ENCODE peak calls at places on chromosome 20, in four cellular contexts. One of them, this sample, is unnamed.

GRCh38 chr20:47676219-47676721 is 109.0 kb downstream of the SULF2 start:
- DNase-seq in small intestine: peak; percentile 47
- DNase-seq in H1: no peak
- DNase-seq in CD4-positive, alpha-beta memory T cell: no peak
- DNase-seq in this sample: no peak

GRCh38 chr20:62156592-62157386 is 13.2 kb downstream of the SS18L1 start:
- DNase-seq in small intestine: peak; percentile 45
- DNase-seq in H1: no peak
- DNase-seq in CD4-positive, alpha-beta memory T cell: peak; percentile 68
- DNase-seq in this sample: peak; percentile 50

GRCh38 chr20:3315110-3315509 is 76.1 kb upstream of the SLC4A11 start:
- DNase-seq in small intestine: no peak
- DNase-seq in H1: no peak
- DNase-seq in CD4-positive, alpha-beta memory T cell: no peak
- DNase-seq in this sample: no peak

GRCh38 chr20:23079926-23080325 is 6.2 kb downstream of the CD93 start:
- DNase-seq in small intestine: no peak
- DNase-seq in H1: no peak
- DNase-seq in CD4-positive, alpha-beta memory T cell: no peak
- DNase-seq in this sample: no peak

GRCh38 chr20:13105864-13106457 is 97.2 kb downstream of the SPTLC3 start:
- DNase-seq in small intestine: peak; percentile 47
- DNase-seq in H1: no peak
- DNase-seq in CD4-positive, alpha-beta memory T cell: peak; percentile 20
- DNase-seq in this sample: no peak

GRCh38 chr20:10790013-10790412 is 116.2 kb upstream of the JAG1 start:
- DNase-seq in small intestine: no peak
- DNase-seq in H1: no peak
- DNase-seq in CD4-positive, alpha-beta memory T cell: no peak
- DNase-seq in this sample: no peak

GRCh38 chr20:22583773-22584629 is at the start of gene FOXA2:
- DNase-seq in small intestine: peak; percentile 37
- DNase-seq in H1: no peak
- DNase-seq in CD4-positive, alpha-beta memory T cell: no peak
- DNase-seq in this sample: no peak

GRCh38 chr20:59604770-59605665 is 678 bp downstream of the PHACTR3 start:
- DNase-seq in small intestine: no peak
- DNase-seq in H1: no peak
- DNase-seq in CD4-positive, alpha-beta memory T cell: no peak
- DNase-seq in this sample: no peak

GRCh38 chr20:9071976-9072726 is 3.3 kb downstream of the PLCB4 start:
- DNase-seq in small intestine: no peak
- DNase-seq in H1: no peak
- DNase-seq in CD4-positive, alpha-beta memory T cell: no peak
- DNase-seq in this sample: no peak

GRCh38 chr20:50982372-50982771 is 23.8 kb downstream of the MOCS3 start:
- DNase-seq in small intestine: peak; percentile 61
- DNase-seq in H1: no peak
- DNase-seq in CD4-positive, alpha-beta memory T cell: no peak
- DNase-seq in this sample: no peak

GRCh38 chr20:62088258-62089127 is 22.8 kb upstream of the TAF4 start:
- DNase-seq in small intestine: peak; percentile 62
- DNase-seq in H1: no peak
- DNase-seq in CD4-positive, alpha-beta memory T cell: no peak
- DNase-seq in this sample: no peak

GRCh38 chr20:50278684-50279531 is 88.3 kb downstream of the CEBPB start:
- DNase-seq in small intestine: peak; percentile 83
- DNase-seq in H1: no peak
- DNase-seq in CD4-positive, alpha-beta memory T cell: no peak
- DNase-seq in this sample: no peak

GRCh38 chr20:9626357-9626756 is 112.0 kb downstream of the LAMP5 start:
- DNase-seq in small intestine: peak; percentile 59
- DNase-seq in H1: no peak
- DNase-seq in CD4-positive, alpha-beta memory T cell: no peak
- DNase-seq in this sample: no peak

GRCh38 chr20:9807176-9807575 is 31.7 kb downstream of the PAK5 start:
- DNase-seq in small intestine: no peak
- DNase-seq in H1: no peak
- DNase-seq in CD4-positive, alpha-beta memory T cell: no peak
- DNase-seq in this sample: no peak

GRCh38 chr20:47681977-47682812 is 103.1 kb downstream of the SULF2 start:
- DNase-seq in small intestine: no peak
- DNase-seq in H1: no peak
- DNase-seq in CD4-positive, alpha-beta memory T cell: no peak
- DNase-seq in this sample: no peak

GRCh38 chr20:5658897-5659296 is 91.3 kb upstream of the SHLD1 start:
- DNase-seq in small intestine: no peak
- DNase-seq in H1: no peak
- DNase-seq in CD4-positive, alpha-beta memory T cell: peak; percentile 10
- DNase-seq in this sample: peak; percentile 54

GRCh38 chr20:54606384-54606783 is 131.0 kb downstream of the DOK5 start:
- DNase-seq in small intestine: no peak
- DNase-seq in H1: no peak
- DNase-seq in CD4-positive, alpha-beta memory T cell: no peak
- DNase-seq in this sample: no peak

GRCh38 chr20:10119336-10119735 is 84.5 kb downstream of the ANKEF1 start:
- DNase-seq in small intestine: no peak
- DNase-seq in H1: no peak
- DNase-seq in CD4-positive, alpha-beta memory T cell: no peak
- DNase-seq in this sample: no peak

GRCh38 chr20:63756648-63756991 is 17.0 kb downstream of the SLC2A4RG start:
- DNase-seq in small intestine: peak; percentile 6
- DNase-seq in H1: no peak
- DNase-seq in CD4-positive, alpha-beta memory T cell: peak; percentile 25
- DNase-seq in this sample: no peak

GRCh38 chr20:63755933-63756647 is 16.5 kb downstream of the SLC2A4RG start:
- DNase-seq in small intestine: no peak
- DNase-seq in H1: no peak
- DNase-seq in CD4-positive, alpha-beta memory T cell: no peak
- DNase-seq in this sample: no peak

GRCh38 chr20:63759377-63759901 is 19.9 kb downstream of the SLC2A4RG start:
- DNase-seq in small intestine: no peak
- DNase-seq in H1: no peak
- DNase-seq in CD4-positive, alpha-beta memory T cell: no peak
- DNase-seq in this sample: no peak

GRCh38 chr20:63754008-63754407 is 14.4 kb downstream of the SLC2A4RG start:
- DNase-seq in small intestine: no peak
- DNase-seq in H1: no peak
- DNase-seq in CD4-positive, alpha-beta memory T cell: no peak
- DNase-seq in this sample: no peak

DNA sequence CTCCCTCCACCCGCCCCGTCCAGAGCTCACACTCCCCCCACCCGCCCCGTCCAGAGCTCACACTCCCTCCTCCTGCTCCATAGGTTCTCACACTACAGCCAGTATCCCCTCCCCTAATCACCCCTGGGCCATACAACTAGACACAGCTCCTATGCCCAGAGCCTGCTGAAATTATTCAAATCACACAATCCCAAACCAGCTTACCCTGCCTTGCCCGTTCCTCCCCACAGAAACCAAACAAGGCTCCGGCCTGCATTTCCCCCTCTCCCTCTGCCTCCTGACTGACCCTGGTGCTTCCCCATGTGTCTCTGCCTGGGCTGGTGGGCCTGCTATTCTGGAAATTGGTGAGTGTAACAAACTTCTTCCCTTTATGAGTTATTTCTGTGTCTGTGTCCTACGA is 18.6 kb downstream of the SLC2A4RG start:
- DNase-seq in small intestine: no peak
- DNase-seq in H1: no peak
- DNase-seq in CD4-positive, alpha-beta memory T cell: no peak
- DNase-seq in this sample: no peak
- H3K36me3 ChIP-seq in small intestine: no peaks in the 10 kb centered on the region
- H3K36me3 ChIP-seq in H1: no peaks in the 10 kb centered on the region
- H3K36me3 ChIP-seq in CD4-positive, alpha-beta memory T cell: no peaks in the 10 kb centered on the region
- H3K36me3 ChIP-seq in this sample: no peaks in the 10 kb centered on the region

DNA sequence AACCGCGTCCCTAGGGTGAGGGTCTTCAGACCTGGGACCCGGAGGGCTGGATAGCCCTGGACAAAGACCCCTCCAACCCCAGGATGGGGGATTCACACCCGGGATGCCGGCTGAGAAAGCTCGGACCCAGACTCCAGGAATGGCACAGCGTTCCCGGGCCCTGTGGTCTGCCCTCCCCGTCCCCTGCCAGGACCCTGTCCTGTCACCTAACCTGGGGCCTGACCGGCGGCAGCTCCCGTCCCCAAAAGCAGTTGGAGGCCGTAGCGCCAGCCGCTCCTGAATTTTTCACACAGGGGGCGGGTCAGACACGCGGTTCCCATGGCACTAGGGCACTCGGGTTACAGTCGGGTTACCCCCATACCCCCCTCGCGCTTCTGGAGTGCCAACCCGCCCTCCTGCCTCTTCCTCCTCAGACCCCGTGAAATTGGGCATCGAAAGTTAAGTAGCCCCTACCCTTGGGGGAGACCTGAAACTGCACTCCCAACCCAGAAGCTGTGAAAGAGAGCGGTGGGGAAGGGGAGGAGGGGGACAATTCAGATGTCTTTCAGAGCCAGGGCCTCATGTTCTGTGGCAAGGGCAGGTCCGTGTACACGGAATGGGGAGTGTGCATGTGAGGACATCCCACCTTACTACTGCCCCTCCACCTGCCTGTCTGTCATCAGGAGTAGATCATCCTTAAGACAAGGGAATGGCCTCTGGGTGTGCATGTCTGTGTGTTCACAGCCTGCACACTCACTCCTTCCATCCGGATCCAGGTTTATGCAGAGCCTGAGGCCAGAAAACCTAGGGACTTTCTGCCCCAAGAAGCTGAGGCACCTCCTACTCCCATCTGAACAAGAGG is 604 bp downstream of the REM1 start:
- DNase-seq in small intestine: no peak
- DNase-seq in H1: no peak
- DNase-seq in CD4-positive, alpha-beta memory T cell: no peak
- DNase-seq in this sample: no peak
- H3K4me3 ChIP-seq in small intestine: no peak overlapping the region
- H3K4me3 ChIP-seq in H1: peak overlapping the region; percentile 31
- H3K4me3 ChIP-seq in CD4-positive, alpha-beta memory T cell: no peak overlapping the region
- H3K4me3 ChIP-seq in this sample: no peak overlapping the region

DNA sequence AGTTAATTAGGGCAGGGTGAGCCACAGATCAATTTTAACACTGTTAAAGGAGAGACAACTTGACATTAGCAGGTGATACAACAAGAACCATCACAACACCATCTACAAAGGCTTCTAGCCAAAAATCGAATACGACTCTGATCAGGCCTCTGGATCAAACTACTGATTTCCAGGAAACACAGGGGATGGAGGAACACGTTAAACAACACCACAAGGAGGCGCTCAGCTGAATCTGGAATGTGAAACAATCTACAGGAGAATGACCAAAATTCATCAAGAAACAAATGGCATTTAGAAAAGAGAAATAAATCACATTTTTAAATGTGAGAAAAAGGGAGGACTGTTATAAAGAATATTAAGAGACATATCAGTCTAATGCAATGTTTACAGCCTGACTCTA is 13.5 kb upstream of the MAFB start:
- DNase-seq in small intestine: no peak
- DNase-seq in H1: no peak
- DNase-seq in CD4-positive, alpha-beta memory T cell: no peak
- DNase-seq in this sample: no peak
- H3K27me3 ChIP-seq in small intestine: no peaks in the 10 kb centered on the region
- H3K27me3 ChIP-seq in H1: peaks cover 4% of the 10 kb centered on the region
- H3K27me3 ChIP-seq in CD4-positive, alpha-beta memory T cell: no peaks in the 10 kb centered on the region
- H3K27me3 ChIP-seq in this sample: peaks cover 3% of the 10 kb centered on the region

GRCh38 chr20:20038586-20038985 is 13.7 kb downstream of the CRNKL1 start:
- DNase-seq in small intestine: no peak
- DNase-seq in H1: no peak
- DNase-seq in CD4-positive, alpha-beta memory T cell: no peak
- DNase-seq in this sample: no peak
- H3K36me3 ChIP-seq in small intestine: peaks cover 45% of the 10 kb centered on the region
- H3K36me3 ChIP-seq in H1: peaks cover 57% of the 10 kb centered on the region
- H3K36me3 ChIP-seq in CD4-positive, alpha-beta memory T cell: peaks cover 84% of the 10 kb centered on the region
- H3K36me3 ChIP-seq in this sample: peaks cover 14% of the 10 kb centered on the region

This sample was measured in GM06990.